ENCODE peak calls at places on chromosomes 3 and 15, in five cellular contexts. S is HCT116, O is heart left ventricle, H is tibial artery, X is kidney. W is an unnamed sample.

GRCh38 chr3:153023896-153024295 is 138.1 kb upstream of the RAP2B start:
- DNase-seq in O (no peak), X (no peak), S (no peak), H (no peak), W (no peak)

GRCh38 chr3:187112934-187113793 is 26.1 kb downstream of the RPL39L start:
- DNase-seq in O (no peak), S (peak; percentile 18), H (no peak), X (no peak), W (peak; percentile 23)

GRCh38 chr3:173913397-173913796 is 515.9 kb downstream of the NLGN1 start:
- DNase-seq in H (no peak), O (peak; percentile 68), S (no peak), X (no peak), W (peak; percentile 65)

GRCh38 chr3:120659285-120659684 is 22.8 kb downstream of the HGD start:
- DNase-seq in S (no peak), H (no peak), O (no peak), X (no peak), W (no peak)

GRCh38 chr3:11154036-11154952 is at the start of gene HRH1:
- DNase-seq in O (peak; percentile 47), S (no peak), X (no peak), H (peak; percentile 43), W (no peak)

GRCh38 chr3:191721390-191721801 is 260.4 kb downstream of the PYDC2 start:
- DNase-seq in X (no peak), S (no peak), O (no peak), H (no peak), W (no peak)

GRCh38 chr3:27632431-27633223 is 89.5 kb downstream of the EOMES start:
- DNase-seq in X (peak; percentile 81), O (peak; percentile 53), H (peak; percentile 28), S (no peak), W (peak; percentile 53)

GRCh38 chr15:77915261-77915960 is 162.1 kb downstream of the TBC1D2B start:
- DNase-seq in S (no peak), O (no peak), X (no peak), H (no peak), W (no peak)

GRCh38 chr3:95319921-95320494 is 1257.1 kb downstream of the NSUN3 start:
- DNase-seq in O (no peak), X (no peak), H (no peak), S (no peak), W (peak; percentile 25)

GRCh38 chr3:24318668-24319287 is 175.9 kb downstream of the THRB start:
- DNase-seq in S (no peak), X (no peak), H (no peak), O (no peak), W (no peak)

GRCh38 chr3:189307963-189308362 is 136.2 kb downstream of the TPRG1 start:
- DNase-seq in S (no peak), O (no peak), H (no peak), X (no peak), W (no peak)

GRCh38 chr3:183518446-183519185 is 36.9 kb downstream of the KLHL6 start:
- DNase-seq in S (no peak), H (no peak), O (no peak), X (no peak), W (no peak)

GRCh38 chr3:197926418-197926817 is 23.6 kb upstream of the RPL35A start:
- DNase-seq in O (no peak), S (no peak), H (no peak), X (no peak), W (no peak)

GRCh38 chr15:72614810-72615532 is 39.5 kb upstream of the GOLGA6B start:
- DNase-seq in O (no peak), S (no peak), H (no peak), X (no peak), W (no peak)

GRCh38 chr3:108021131-108021530 is 69.7 kb downstream of the CD47 start:
- DNase-seq in O (no peak), S (no peak), H (no peak), X (no peak), W (no peak)

GRCh38 chr3:120203016-120203415 is 82.0 kb downstream of the GPR156 start:
- DNase-seq in X (no peak), O (peak; percentile 40), H (peak; percentile 68), S (no peak), W (no peak)

GRCh38 chr15:81216411-81216810 is 19.7 kb downstream of the IL16 start:
- DNase-seq in X (no peak), H (no peak), O (peak; percentile 48), S (no peak), W (no peak)

GRCh38 chr3:80142714-80143113 is 374.9 kb upstream of the ROBO1 start:
- DNase-seq in O (no peak), X (no peak), H (no peak), S (no peak), W (no peak)

GRCh38 chr3:153621988-153622387 is 460.0 kb downstream of the RAP2B start:
- DNase-seq in H (no peak), S (no peak), O (no peak), X (no peak), W (no peak)

GRCh38 chr3:47456984-47457383 is 18.8 kb downstream of the SCAP start:
- DNase-seq in S (no peak), X (no peak), H (no peak), O (no peak), W (no peak)

GRCh38 chr3:42190701-42191442 is 75.1 kb downstream of the CCK start:
- DNase-seq in S (peak; percentile 41), X (no peak), O (no peak), H (peak; percentile 65), W (peak; percentile 74)

GRCh38 chr3:99760602-99761001 is 57.1 kb upstream of the CMSS1 start:
- DNase-seq in X (no peak), H (no peak), O (no peak), S (no peak), W (no peak)

GRCh38 chr3:85342915-85343314 is 384.1 kb downstream of the CADM2 start:
- DNase-seq in O (no peak), X (no peak), S (no peak), H (no peak), W (peak; percentile 9)

GRCh38 chr3:45551214-45552010 is 43.1 kb upstream of the LIMD1 start:
- DNase-seq in S (peak; percentile 39), H (peak; percentile 65), X (peak; percentile 91), O (peak; percentile 92), W (peak; percentile 95)

GRCh38 chr15:64157599-64158125 is 5.2 kb downstream of the PPIB start:
- DNase-seq in O (no peak), H (no peak), X (no peak), S (no peak), W (no peak)
- H3K4me3 ChIP-seq in O (no peak overlapping the region), H (no peak overlapping the region), X (no peak overlapping the region), S (no peak overlapping the region), W (no peak overlapping the region)

GRCh38 chr3:53533486-53533885 is 39.1 kb downstream of the CACNA1D start:
- DNase-seq in S (no peak), H (no peak), O (no peak), X (no peak), W (no peak)

GRCh38 chr3:53536282-53536681 is 41.9 kb downstream of the CACNA1D start:
- DNase-seq in H (no peak), X (no peak), S (no peak), O (no peak), W (no peak)

GRCh38 chr3:53534216-53534615 is 39.8 kb downstream of the CACNA1D start:
- DNase-seq in H (no peak), O (no peak), S (no peak), X (no peak), W (no peak)

GRCh38 chr3:53531749-53532148 is 37.3 kb downstream of the CACNA1D start:
- DNase-seq in X (no peak), H (no peak), O (no peak), S (peak; percentile 6), W (no peak)

GRCh38 chr3:53534996-53535395 is 40.6 kb downstream of the CACNA1D start:
- DNase-seq in S (no peak), O (no peak), H (no peak), X (no peak), W (no peak)
- H3K27ac ChIP-seq in S (no peak overlapping the region), O (no peak overlapping the region), H (no peak overlapping the region), X (no peak overlapping the region), W (no peak overlapping the region)

DNA sequence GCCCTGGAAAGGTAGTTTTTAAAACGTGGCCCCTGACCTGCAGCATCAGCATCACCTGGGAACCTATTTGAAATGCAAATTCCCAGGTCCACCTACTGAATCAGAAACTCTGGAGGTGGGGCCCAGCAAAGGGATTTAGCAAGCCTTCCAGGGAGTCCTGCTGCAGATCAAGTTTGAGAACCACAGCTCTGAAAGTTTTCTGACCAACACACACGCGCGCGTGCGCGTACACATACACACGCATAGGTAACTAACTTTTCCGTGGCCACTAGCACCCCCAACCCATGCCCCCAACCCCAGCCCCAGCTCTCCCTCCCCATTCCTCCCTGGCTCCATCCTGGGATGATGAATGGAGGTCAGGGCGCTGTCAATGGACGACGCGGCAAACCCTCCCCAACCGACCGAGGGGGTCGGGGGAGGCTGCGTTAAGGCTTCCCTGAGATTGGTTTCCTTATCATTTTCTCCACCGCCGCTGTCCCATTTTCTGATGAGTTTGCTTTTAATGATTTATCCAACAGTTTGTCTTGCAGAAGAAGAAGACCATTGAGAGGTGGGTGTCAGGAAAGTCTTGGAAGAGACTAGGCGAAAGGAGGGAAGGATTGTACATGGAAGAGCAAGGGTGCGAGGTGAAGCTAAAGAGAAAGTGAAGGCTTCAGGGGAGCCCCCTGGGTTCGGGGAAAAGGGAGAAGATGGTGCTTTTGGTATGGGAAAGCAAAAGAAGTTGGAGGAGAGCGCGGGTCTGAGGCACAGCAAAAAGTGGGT is 568 bp upstream of the BOC start:
- DNase-seq in X (no peak), H (no peak), S (no peak), O (no peak), W (no peak)
- H3K4me3 ChIP-seq in X (peak overlapping the region; percentile 83), H (peak overlapping the region; percentile 70), S (peak overlapping the region; percentile 58), O (peak overlapping the region; percentile 83), W (peak overlapping the region; percentile 94)

GRCh38 chr15:56432304-56432703 is 32.6 kb downstream of the MNS1 start:
- DNase-seq in S (no peak), X (no peak), O (no peak), H (no peak), W (no peak)

GRCh38 chr15:56425976-56426375 is 39.0 kb downstream of the MNS1 start:
- DNase-seq in X (no peak), H (no peak), O (no peak), S (no peak), W (peak; percentile 62)

GRCh38 chr15:56425276-56425675 is 39.7 kb downstream of the MNS1 start:
- DNase-seq in S (no peak), O (no peak), H (no peak), X (no peak), W (no peak)

DNA sequence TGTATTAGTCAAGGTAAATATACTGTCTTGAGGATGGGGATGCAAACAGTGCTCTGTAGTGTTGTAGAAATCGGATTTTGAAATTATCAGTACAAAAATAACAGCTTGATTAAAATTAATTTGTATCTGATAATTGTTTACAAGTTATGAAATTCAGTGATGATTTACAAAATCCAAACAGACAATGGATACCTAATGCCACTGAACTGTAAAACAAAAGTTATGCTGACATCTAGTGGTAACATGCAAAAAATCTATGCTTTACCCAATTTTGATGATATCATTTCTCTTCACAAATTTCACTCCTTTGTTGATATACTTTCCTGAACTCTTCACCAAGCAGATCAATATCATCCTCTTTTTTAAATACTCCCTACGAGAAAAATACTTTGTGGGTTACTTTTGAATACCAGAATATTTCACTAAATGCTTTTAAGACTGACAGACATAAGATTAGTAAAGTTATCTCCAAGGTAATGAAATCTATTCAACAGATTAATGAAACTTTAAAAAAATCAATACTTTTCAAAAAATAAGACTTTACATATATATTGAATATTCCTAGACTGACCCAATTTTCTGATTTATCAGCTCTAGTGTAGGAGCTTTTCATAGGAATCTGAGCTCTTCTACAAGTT is 36.0 kb downstream of the MNS1 start:
- DNase-seq in O (no peak), H (no peak), S (peak; percentile 10), X (no peak), W (peak; percentile 56)
- H3K27ac ChIP-seq in O (no peak overlapping the region), H (no peak overlapping the region), S (no peak overlapping the region), X (no peak overlapping the region), W (no peak overlapping the region)